ENCODE peak calls at places on chromosomes 4 and X, in four cellular contexts. One of them, this sample, is unnamed.

GRCh38 chr4:4761128-4761991 is 98.1 kb upstream of the MSX1 start:
- DNase-seq in HL-60: no peak
- DNase-seq in K562: peak
- DNase-seq in GM12878: no peak
- DNase-seq in this sample: no peak

GRCh38 chrX:11702965-11703631 is 37.4 kb upstream of the ARHGAP6 start:
- DNase-seq in HL-60: no peak
- DNase-seq in GM12878: no peak
- DNase-seq in K562: no peak
- DNase-seq in this sample: no peak

GRCh38 chrX:120768681-120769080 is 107.0 kb downstream of the CT47B1 start:
- DNase-seq in K562: no peak
- DNase-seq in HL-60: no peak
- DNase-seq in GM12878: no peak
- DNase-seq in this sample: no peak

GRCh38 chrX:150503898-150504219 is 64.6 kb upstream of the MTM1 start:
- DNase-seq in GM12878: no peak
- DNase-seq in HL-60: no peak
- DNase-seq in K562: no peak
- DNase-seq in this sample: no peak

GRCh38 chrX:12999422-12999821 is 24.5 kb downstream of the TMSB4X start:
- DNase-seq in HL-60: no peak
- DNase-seq in GM12878: no peak
- DNase-seq in K562: no peak
- DNase-seq in this sample: no peak

GRCh38 chr4:183873389-183874185 is 31.5 kb upstream of the STOX2 start:
- DNase-seq in GM12878: no peak
- DNase-seq in HL-60: no peak
- DNase-seq in K562: no peak
- DNase-seq in this sample: no peak

GRCh38 chr4:145799225-145799624 is 119.3 kb downstream of the C4orf51 start:
- DNase-seq in HL-60: no peak
- DNase-seq in K562: no peak
- DNase-seq in GM12878: no peak
- DNase-seq in this sample: no peak

GRCh38 chrX:41180194-41180902 is 95.1 kb downstream of the USP9X start:
- DNase-seq in GM12878: peak
- DNase-seq in K562: peak
- DNase-seq in HL-60: peak
- DNase-seq in this sample: peak

GRCh38 chr4:3341760-3342159 is 48.9 kb downstream of the RGS12 start:
- DNase-seq in K562: no peak
- DNase-seq in GM12878: no peak
- DNase-seq in HL-60: no peak
- DNase-seq in this sample: no peak

GRCh38 chr4:110005461-110006056 is 92.9 kb downstream of the EGF start:
- DNase-seq in HL-60: peak
- DNase-seq in GM12878: peak
- DNase-seq in K562: peak
- DNase-seq in this sample: no peak

GRCh38 chr4:17597517-17597916 is 16.9 kb upstream of the MED28 start:
- DNase-seq in K562: no peak
- DNase-seq in GM12878: no peak
- DNase-seq in HL-60: no peak
- DNase-seq in this sample: no peak

GRCh38 chrX:10634681-10635161 is 14.3 kb upstream of the MID1 start:
- DNase-seq in HL-60: no peak
- DNase-seq in GM12878: no peak
- DNase-seq in K562: no peak
- DNase-seq in this sample: no peak

GRCh38 chr4:6275898-6276563 is 6.4 kb downstream of the WFS1 start:
- DNase-seq in GM12878: no peak
- DNase-seq in HL-60: no peak
- DNase-seq in K562: no peak
- DNase-seq in this sample: no peak

GRCh38 chr4:189981970-189982369 is 41.3 kb downstream of the FRG1 start:
- DNase-seq in GM12878: no peak
- DNase-seq in HL-60: no peak
- DNase-seq in K562: no peak
- DNase-seq in this sample: no peak

GRCh38 chr4:153458969-153459368 is 7.2 kb upstream of the TMEM131L start:
- DNase-seq in K562: no peak
- DNase-seq in HL-60: peak
- DNase-seq in GM12878: no peak
- DNase-seq in this sample: no peak

GRCh38 chr4:152537881-152538280 is 2.0 kb upstream of the FBXW7 start:
- DNase-seq in K562: no peak
- DNase-seq in GM12878: no peak
- DNase-seq in HL-60: no peak
- DNase-seq in this sample: no peak

GRCh38 chrX:123822965-123823364 is 36.9 kb upstream of the XIAP start:
- DNase-seq in GM12878: no peak
- DNase-seq in HL-60: no peak
- DNase-seq in K562: no peak
- DNase-seq in this sample: no peak

GRCh38 chr4:141340458-141340857 is 119.8 kb downstream of the ZNF330 start:
- DNase-seq in GM12878: no peak
- DNase-seq in HL-60: no peak
- DNase-seq in K562: no peak
- DNase-seq in this sample: no peak

GRCh38 chr4:37601527-37601926 is 84.6 kb downstream of the RELL1 start:
- DNase-seq in GM12878: no peak
- DNase-seq in K562: no peak
- DNase-seq in HL-60: peak
- DNase-seq in this sample: no peak

GRCh38 chrX:69060631-69061408 is 104.4 kb downstream of the PJA1 start:
- DNase-seq in GM12878: no peak
- DNase-seq in HL-60: no peak
- DNase-seq in K562: no peak
- DNase-seq in this sample: no peak

GRCh38 chrX:11290673-11291072 is 2.5 kb upstream of the AMELX start:
- DNase-seq in K562: no peak
- DNase-seq in GM12878: no peak
- DNase-seq in HL-60: no peak
- DNase-seq in this sample: no peak

GRCh38 chr4:141210168-141210567 is 10.5 kb upstream of the ZNF330 start:
- DNase-seq in HL-60: no peak
- DNase-seq in K562: no peak
- DNase-seq in GM12878: no peak
- DNase-seq in this sample: no peak

GRCh38 chr4:184534511-184535391 is 60.4 kb upstream of the IRF2 start:
- DNase-seq in HL-60: peak
- DNase-seq in K562: no peak
- DNase-seq in GM12878: peak
- DNase-seq in this sample: peak

GRCh38 chr4:105192474-105192873 is 45.8 kb downstream of the TET2 start:
- DNase-seq in K562: no peak
- DNase-seq in HL-60: no peak
- DNase-seq in GM12878: no peak
- DNase-seq in this sample: no peak

GRCh38 chrX:54492340-54492739 is 3.7 kb downstream of the FGD1 start:
- DNase-seq in HL-60: no peak
- DNase-seq in GM12878: no peak
- DNase-seq in K562: no peak
- DNase-seq in this sample: no peak

GRCh38 chr4:124596811-124597210 is 115.7 kb downstream of the ANKRD50 start:
- DNase-seq in HL-60: no peak
- DNase-seq in K562: no peak
- DNase-seq in GM12878: no peak
- DNase-seq in this sample: no peak

GRCh38 chrX:106939566-106939965 is 19.4 kb downstream of the CLDN2 start:
- DNase-seq in HL-60: no peak
- DNase-seq in GM12878: no peak
- DNase-seq in K562: no peak
- DNase-seq in this sample: no peak

GRCh38 chrX:75603833-75604232 is 81.0 kb upstream of the ZDHHC15 start:
- DNase-seq in K562: peak
- DNase-seq in HL-60: peak
- DNase-seq in GM12878: no peak
- DNase-seq in this sample: peak

GRCh38 chr4:45910511-45910910 is 213.3 kb downstream of the GABRG1 start:
- DNase-seq in K562: no peak
- DNase-seq in GM12878: no peak
- DNase-seq in HL-60: no peak
- DNase-seq in this sample: no peak

GRCh38 chr4:139036885-139037284 is 21.3 kb downstream of the NOCT start:
- DNase-seq in HL-60: no peak
- DNase-seq in GM12878: no peak
- DNase-seq in K562: no peak
- DNase-seq in this sample: no peak

GRCh38 chrX:68693481-68694410 is 46.3 kb downstream of the STARD8 start:
- DNase-seq in K562: peak
- DNase-seq in HL-60: no peak
- DNase-seq in GM12878: no peak
- DNase-seq in this sample: no peak

GRCh38 chrX:24148535-24149345 is 789 bp upstream of the ZFX start:
- DNase-seq in GM12878: no peak
- DNase-seq in HL-60: peak
- DNase-seq in K562: no peak
- DNase-seq in this sample: no peak

GRCh38 chr4:3201718-3202702 is 46.9 kb upstream of the MSANTD1 start:
- DNase-seq in HL-60: peak
- DNase-seq in GM12878: peak
- DNase-seq in K562: no peak
- DNase-seq in this sample: peak

GRCh38 chr4:108149588-108150380 is 18.9 kb downstream of the LEF1 start:
- DNase-seq in GM12878: no peak
- DNase-seq in K562: no peak
- DNase-seq in HL-60: no peak
- DNase-seq in this sample: no peak

GRCh38 chr4:84927428-84927827 is 39.1 kb downstream of the WDFY3 start:
- DNase-seq in HL-60: no peak
- DNase-seq in GM12878: no peak
- DNase-seq in K562: no peak
- DNase-seq in this sample: no peak

GRCh38 chrX:129659137-129659536 is 4.4 kb upstream of the APLN start:
- DNase-seq in HL-60: no peak
- DNase-seq in GM12878: no peak
- DNase-seq in K562: no peak
- DNase-seq in this sample: no peak

GRCh38 chr4:113026556-113026955 is 22.9 kb upstream of the ANK2 start:
- DNase-seq in GM12878: no peak
- DNase-seq in K562: no peak
- DNase-seq in HL-60: no peak
- DNase-seq in this sample: no peak

DNA sequence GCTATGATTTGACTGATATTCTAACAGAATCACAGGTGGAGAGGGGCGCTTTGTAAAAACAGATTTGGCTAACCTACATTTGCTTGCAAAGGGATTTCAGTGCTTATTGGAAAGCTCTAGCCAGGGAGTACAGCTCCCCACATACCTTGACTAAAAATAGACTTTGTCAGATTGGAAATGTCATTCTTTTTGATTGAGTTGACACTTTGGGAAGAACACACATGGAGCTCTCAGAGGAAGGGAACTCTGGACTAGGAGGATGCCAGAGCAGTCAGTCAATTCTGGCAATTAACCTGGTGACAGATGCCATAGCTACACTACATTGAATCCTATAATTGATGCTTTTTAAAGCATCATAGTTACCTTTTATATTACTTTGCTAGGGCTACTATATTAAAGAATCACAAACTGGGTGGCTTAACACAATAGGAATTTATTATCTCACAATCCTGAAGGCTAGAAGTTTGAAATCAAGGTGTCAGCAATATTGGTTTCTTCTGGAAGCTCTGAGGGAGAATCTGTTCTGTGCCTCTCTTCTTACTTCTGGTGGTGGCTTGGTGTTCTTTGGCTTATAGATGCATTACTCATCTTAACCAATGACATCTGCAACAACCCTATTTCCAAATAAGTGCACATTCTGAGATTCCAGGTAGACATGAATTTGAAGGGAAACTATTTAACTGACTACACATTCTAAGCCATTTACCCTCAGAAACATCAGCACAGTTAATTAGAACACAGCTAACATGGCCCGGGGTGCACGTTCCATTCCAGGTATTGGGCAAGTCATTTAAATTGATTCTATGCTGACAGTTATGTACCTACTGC is 8.4 kb upstream of the HERC3 start:
- DNase-seq in GM12878: no peak
- DNase-seq in HL-60: no peak
- DNase-seq in K562: no peak
- DNase-seq in this sample: no peak
- TF ChIP-seq SPI1 in GM12878: no peak
- TF ChIP-seq SPI1 in HL-60: no peak
- TF ChIP-seq SPI1 in K562: no peak
- TF ChIP-seq SPI1 in this sample: no peak

GRCh38 chr4:40858946-40859345 is 109.2 kb downstream of the NSUN7 start:
- DNase-seq in K562: no peak
- DNase-seq in GM12878: no peak
- DNase-seq in HL-60: no peak
- DNase-seq in this sample: no peak
- TF ChIP-seq SPI1 in K562: no peak
- TF ChIP-seq SPI1 in GM12878: no peak
- TF ChIP-seq SPI1 in HL-60: no peak
- TF ChIP-seq SPI1 in this sample: no peak

DNA sequence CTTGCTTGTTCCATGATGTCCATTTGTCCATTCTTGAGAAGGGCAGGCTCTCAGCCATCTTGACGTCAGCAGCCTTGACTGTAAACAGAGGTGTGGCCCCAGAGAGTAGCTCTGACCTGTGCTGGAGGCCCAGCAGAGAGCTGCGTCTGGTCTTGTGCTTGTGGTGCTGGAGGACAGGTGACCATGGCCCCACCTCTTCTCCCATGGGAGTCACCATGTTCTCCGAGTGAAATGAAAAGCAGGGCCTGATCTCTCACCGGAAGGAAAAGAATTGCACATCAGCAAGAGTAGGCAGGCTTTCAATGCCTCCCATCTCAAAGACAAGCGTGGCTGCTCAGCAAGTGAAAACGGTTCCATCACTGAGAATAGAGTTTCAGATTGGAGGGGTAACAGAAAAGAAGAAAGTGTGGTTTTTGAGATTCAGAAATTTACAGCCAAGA is 11.5 kb downstream of the PARM1 start:
- DNase-seq in HL-60: no peak
- DNase-seq in K562: no peak
- DNase-seq in GM12878: no peak
- DNase-seq in this sample: no peak
- TF ChIP-seq SPI1 in HL-60: no peak
- TF ChIP-seq SPI1 in K562: no peak
- TF ChIP-seq SPI1 in GM12878: no peak
- TF ChIP-seq SPI1 in this sample: no peak

GRCh38 chr4:149522031-149522430 is 293.6 kb downstream of the IQCM start:
- DNase-seq in HL-60: no peak
- DNase-seq in K562: no peak
- DNase-seq in GM12878: no peak
- DNase-seq in this sample: no peak
- TF ChIP-seq SPI1 in HL-60: no peak
- TF ChIP-seq SPI1 in K562: no peak
- TF ChIP-seq SPI1 in GM12878: no peak
- TF ChIP-seq SPI1 in this sample: no peak

This sample was measured in GM12891.